ENCODE peak calls at places on chromosome 13, in four cellular contexts. A is GM04504, D is AG10803, M is mucosa of descending colon. Q is an unnamed sample.
A peak's percentile ranks its signal among the peaks of the same experiment; 100 is the strongest.

GRCh38 chr13:99721606-99722384 is 220.5 kb downstream of the TM9SF2 start:
- DNase-seq in A (no peak), D (no peak), M (no peak), Q (no peak)

GRCh38 chr13:113916330-113916815 is 52.5 kb upstream of the GAS6 start:
- DNase-seq in A (peak; percentile 42), D (peak; percentile 89), M (no peak), Q (no peak)

GRCh38 chr13:99395436-99395835 is 88.2 kb upstream of the GPR183 start:
- DNase-seq in A (no peak), D (no peak), M (no peak), Q (no peak)

GRCh38 chr13:113410472-113411201 is 42.7 kb downstream of the ADPRHL1 start:
- DNase-seq in A (peak; percentile 68), D (peak; percentile 78), M (no peak), Q (peak; percentile 29)

GRCh38 chr13:105518086-105518485 is 1017.4 kb downstream of the EFNB2 start:
- DNase-seq in A (no peak), D (peak; percentile 24), M (no peak), Q (no peak)

GRCh38 chr13:103291226-103291625 is 225.0 kb upstream of the SLC10A2 start:
- DNase-seq in A (no peak), D (no peak), M (no peak), Q (no peak)

GRCh38 chr13:99005609-99006008 is 27.7 kb upstream of the DOCK9 start:
- DNase-seq in A (no peak), D (no peak), M (no peak), Q (no peak)

GRCh38 chr13:33403807-33404362 is 118.3 kb upstream of the STARD13 start:
- DNase-seq in A (no peak), D (no peak), M (no peak), Q (no peak)

GRCh38 chr13:69970521-69970920 is 137.1 kb upstream of the ATXN8OS start:
- DNase-seq in A (no peak), D (no peak), M (no peak), Q (no peak)

GRCh38 chr13:78820541-78820940 is 161.6 kb upstream of the OBI1 start:
- DNase-seq in A (no peak), D (no peak), M (no peak), Q (no peak)

GRCh38 chr13:20125129-20125782 is 35.6 kb downstream of the GJA3 start:
- DNase-seq in A (no peak), D (peak; percentile 59), M (no peak), Q (no peak)

GRCh38 chr13:51822106-51822840 is 18.3 kb upstream of the DHRS12 start:
- DNase-seq in A (no peak), D (no peak), M (no peak), Q (no peak)

GRCh38 chr13:56736966-56737365 is 403.8 kb upstream of the PRR20A start:
- DNase-seq in A (no peak), D (no peak), M (no peak), Q (no peak)

GRCh38 chr13:40452741-40453665 is 213.4 kb downstream of the FOXO1 start:
- DNase-seq in A (no peak), D (peak; percentile 35), M (no peak), Q (no peak)

GRCh38 chr13:27076411-27076810 is 95.2 kb downstream of the USP12 start:
- DNase-seq in A (no peak), D (peak; percentile 61), M (no peak), Q (no peak)

GRCh38 chr13:28590450-28590849 is 68.5 kb upstream of the POMP start:
- DNase-seq in A (no peak), D (no peak), M (no peak), Q (no peak)

GRCh38 chr13:51644649-51645048 is 60.4 kb downstream of the WDFY2 start:
- DNase-seq in A (no peak), D (peak; percentile 73), M (no peak), Q (no peak)

GRCh38 chr13:70237131-70237530 is 128.9 kb upstream of the KLHL1 start:
- DNase-seq in A (no peak), D (no peak), M (no peak), Q (no peak)

GRCh38 chr13:40342461-40342860 is 324.0 kb downstream of the FOXO1 start:
- DNase-seq in A (no peak), D (no peak), M (no peak), Q (no peak)

GRCh38 chr13:99086869-99087129 is 108.9 kb upstream of the DOCK9 start:
- DNase-seq in A (no peak), D (no peak), M (peak; percentile 81), Q (peak; percentile 63)

GRCh38 chr13:64684685-64685431 is 2545.3 kb downstream of the PCDH9 start:
- DNase-seq in A (no peak), D (peak; percentile 8), M (no peak), Q (no peak)

GRCh38 chr13:32040689-32041088 is 9.1 kb downstream of the FRY start:
- DNase-seq in A (no peak), D (no peak), M (no peak), Q (no peak)

GRCh38 chr13:40598599-40598998 is 67.8 kb downstream of the FOXO1 start:
- DNase-seq in A (no peak), D (no peak), M (no peak), Q (no peak)

GRCh38 chr13:33194820-33195692 is 90.5 kb downstream of the STARD13 start:
- DNase-seq in A (peak; percentile 80), D (peak; percentile 82), M (no peak), Q (no peak)

GRCh38 chr13:53064721-53065120 is 36.1 kb downstream of the OLFM4 start:
- DNase-seq in A (no peak), D (no peak), M (no peak), Q (no peak)

GRCh38 chr13:25860862-25861261 is 191.0 kb downstream of the SHISA2 start:
- DNase-seq in A (no peak), D (peak; percentile 6), M (no peak), Q (no peak)

GRCh38 chr13:49690133-49690989 is 925 bp downstream of the EBPL start:
- DNase-seq in A (no peak), D (no peak), M (no peak), Q (peak; percentile 28)

GRCh38 chr13:102571075-102571474 is 25.7 kb upstream of the TPP2 start:
- DNase-seq in A (no peak), D (no peak), M (no peak), Q (no peak)

GRCh38 chr13:69178000-69178399 is 929.6 kb upstream of the ATXN8OS start:
- DNase-seq in A (no peak), D (no peak), M (no peak), Q (no peak)

GRCh38 chr13:38763446-38764381 is 76.8 kb downstream of the FREM2 start:
- DNase-seq in A (peak; percentile 0), D (peak; percentile 42), M (no peak), Q (no peak)

GRCh38 chr13:106986687-106987434 is 418.9 kb upstream of the ARGLU1 start:
- DNase-seq in A (no peak), D (peak; percentile 8), M (no peak), Q (no peak)

GRCh38 chr13:23673867-23674605 is 103.8 kb downstream of the TNFRSF19 start:
- DNase-seq in A (no peak), D (peak; percentile 25), M (no peak), Q (no peak)

GRCh38 chr13:106372199-106373160 is 163.0 kb downstream of the EFNB2 start:
- DNase-seq in A (peak; percentile 64), D (peak; percentile 95), M (no peak), Q (no peak)

GRCh38 chr13:101649490-101650126 is 197.1 kb downstream of the ITGBL1 start:
- DNase-seq in A (peak; percentile 49), D (peak; percentile 81), M (no peak), Q (no peak)

GRCh38 chr13:21745307-21745706 is 74.4 kb downstream of the FGF9 start:
- DNase-seq in A (no peak), D (no peak), M (no peak), Q (no peak)

GRCh38 chr13:114279770-114280169 is 1.6 kb upstream of the UPF3A start:
- DNase-seq in A (no peak), D (no peak), M (no peak), Q (no peak)

GRCh38 chr13:33347866-33348265 is 62.3 kb upstream of the STARD13 start:
- DNase-seq in A (no peak), D (no peak), M (no peak), Q (no peak)

Q was measured in left colon.